ENCODE peak calls at places on chromosome 15, in seven cellular contexts. T, U, R, F, L, Y and B are unnamed samples.

GRCh38 chr15:70429323-70429722 is 331.6 kb upstream of the TLE3 start:
- DNase-seq in T (no peak), U (no peak), R (no peak), F (no peak), L (no peak), Y (no peak), B (no peak)

GRCh38 chr15:62391565-62392262 is 226.6 kb upstream of the C2CD4B start:
- DNase-seq in T (peak; percentile 60), U (peak; percentile 54), R (peak; percentile 63), F (no peak), L (peak; percentile 56), Y (peak; percentile 34), B (peak; percentile 64)

GRCh38 chr15:89457086-89457485 is 39.3 kb downstream of the RHCG start:
- DNase-seq in T (no peak), U (no peak), R (no peak), F (no peak), L (no peak), Y (peak; percentile 28), B (no peak)

GRCh38 chr15:101267320-101268104 is 9.8 kb downstream of the SELENOS start:
- DNase-seq in T (no peak), U (no peak), R (no peak), F (no peak), L (peak; percentile 39), Y (peak; percentile 91), B (no peak)

GRCh38 chr15:57861039-57861638 is 154.6 kb downstream of the POLR2M start:
- DNase-seq in T (no peak), U (peak; percentile 21), R (no peak), F (peak; percentile 7), L (peak; percentile 79), Y (peak; percentile 66), B (peak; percentile 17)

GRCh38 chr15:84734794-84735479 is 13.5 kb upstream of the ZNF592 start:
- DNase-seq in T (peak; percentile 83), U (peak; percentile 64), R (peak; percentile 25), F (peak; percentile 78), L (peak; percentile 82), Y (peak; percentile 63), B (peak; percentile 71)

GRCh38 chr15:100340721-100341661 is 784 bp downstream of the ADAMTS17 start:
- DNase-seq in T (no peak), U (no peak), R (no peak), F (no peak), L (no peak), Y (no peak), B (no peak)

GRCh38 chr15:69300129-69300588 is 1.4 kb downstream of the PAQR5 start:
- DNase-seq in T (no peak), U (no peak), R (no peak), F (no peak), L (no peak), Y (no peak), B (no peak)

GRCh38 chr15:92500023-92500630 is 106.4 kb downstream of the ST8SIA2 start:
- DNase-seq in T (no peak), U (no peak), R (no peak), F (no peak), L (no peak), Y (no peak), B (no peak)

GRCh38 chr15:93018574-93018973 is 70.4 kb downstream of the RGMA start:
- DNase-seq in T (no peak), U (no peak), R (no peak), F (no peak), L (no peak), Y (no peak), B (no peak)

GRCh38 chr15:28273468-28273867 is 48.5 kb downstream of the HERC2 start:
- DNase-seq in T (no peak), U (no peak), R (no peak), F (no peak), L (no peak), Y (peak; percentile 34), B (peak; percentile 8)

GRCh38 chr15:90594297-90594696 is 64.6 kb downstream of the CRTC3 start:
- DNase-seq in T (peak; percentile 91), U (no peak), R (peak; percentile 68), F (peak; percentile 93), L (peak; percentile 73), Y (no peak), B (no peak)

GRCh38 chr15:31387483-31388118 is 61.0 kb downstream of the KLF13 start:
- DNase-seq in T (no peak), U (no peak), R (peak; percentile 76), F (no peak), L (no peak), Y (peak; percentile 18), B (peak; percentile 9)

GRCh38 chr15:44194397-44195150 is 497 bp downstream of the FRMD5 start:
- DNase-seq in T (peak; percentile 63), U (peak; percentile 36), R (peak; percentile 18), F (peak; percentile 13), L (peak; percentile 73), Y (peak; percentile 85), B (no peak)

GRCh38 chr15:81030368-81030739 is 29.6 kb downstream of the TLNRD1 start:
- DNase-seq in T (no peak), U (no peak), R (no peak), F (no peak), L (no peak), Y (no peak), B (no peak)

GRCh38 chr15:48861813-48862431 is 16.0 kb upstream of the EID1 start:
- DNase-seq in T (no peak), U (peak; percentile 49), R (no peak), F (peak; percentile 27), L (peak; percentile 78), Y (peak; percentile 82), B (peak; percentile 59)

GRCh38 chr15:74604983-74605809 is 10.4 kb upstream of the CLK3 start:
- DNase-seq in T (no peak), U (no peak), R (no peak), F (no peak), L (no peak), Y (no peak), B (no peak)

GRCh38 chr15:43316007-43316968 is 14.1 kb downstream of the LCMT2 start:
- DNase-seq in T (no peak), U (no peak), R (no peak), F (no peak), L (no peak), Y (peak; percentile 41), B (no peak)

GRCh38 chr15:79290642-79291275 is 8.2 kb downstream of the ANKRD34C start:
- DNase-seq in T (no peak), U (no peak), R (no peak), F (no peak), L (no peak), Y (no peak), B (no peak)

GRCh38 chr15:92454525-92455105 is 60.9 kb downstream of the ST8SIA2 start:
- DNase-seq in T (no peak), U (no peak), R (no peak), F (no peak), L (no peak), Y (no peak), B (no peak)

GRCh38 chr15:88894348-88894818 is 961 bp downstream of the HAPLN3 start:
- DNase-seq in T (peak; percentile 81), U (peak; percentile 82), R (peak; percentile 58), F (peak; percentile 87), L (peak; percentile 83), Y (no peak), B (peak; percentile 81)

GRCh38 chr15:43250785-43251184 is 15.9 kb downstream of the TGM5 start:
- DNase-seq in T (no peak), U (no peak), R (no peak), F (no peak), L (peak; percentile 86), Y (no peak), B (no peak)

GRCh38 chr15:73397461-73397860 is 28.7 kb upstream of the HCN4 start:
- DNase-seq in T (no peak), U (no peak), R (no peak), F (no peak), L (no peak), Y (no peak), B (no peak)

GRCh38 chr15:49832421-49832980 is 211.7 kb downstream of the DTWD1 start:
- DNase-seq in T (peak; percentile 39), U (no peak), R (no peak), F (no peak), L (peak; percentile 47), Y (no peak), B (no peak)

GRCh38 chr15:58221591-58222241 is 83.5 kb downstream of the AQP9 start:
- DNase-seq in T (no peak), U (peak; percentile 51), R (no peak), F (no peak), L (peak; percentile 40), Y (peak; percentile 21), B (peak; percentile 56)

GRCh38 chr15:57090460-57090859 is 172.0 kb downstream of the TCF12 start:
- DNase-seq in T (no peak), U (no peak), R (no peak), F (no peak), L (no peak), Y (no peak), B (no peak)

GRCh38 chr15:46110755-46111154 is 475.9 kb downstream of the SQOR start:
- DNase-seq in T (no peak), U (no peak), R (no peak), F (no peak), L (no peak), Y (no peak), B (no peak)

GRCh38 chr15:35858707-35859106 is 312.7 kb upstream of the DPH6 start:
- DNase-seq in T (no peak), U (no peak), R (no peak), F (no peak), L (no peak), Y (peak; percentile 5), B (no peak)

DNA sequence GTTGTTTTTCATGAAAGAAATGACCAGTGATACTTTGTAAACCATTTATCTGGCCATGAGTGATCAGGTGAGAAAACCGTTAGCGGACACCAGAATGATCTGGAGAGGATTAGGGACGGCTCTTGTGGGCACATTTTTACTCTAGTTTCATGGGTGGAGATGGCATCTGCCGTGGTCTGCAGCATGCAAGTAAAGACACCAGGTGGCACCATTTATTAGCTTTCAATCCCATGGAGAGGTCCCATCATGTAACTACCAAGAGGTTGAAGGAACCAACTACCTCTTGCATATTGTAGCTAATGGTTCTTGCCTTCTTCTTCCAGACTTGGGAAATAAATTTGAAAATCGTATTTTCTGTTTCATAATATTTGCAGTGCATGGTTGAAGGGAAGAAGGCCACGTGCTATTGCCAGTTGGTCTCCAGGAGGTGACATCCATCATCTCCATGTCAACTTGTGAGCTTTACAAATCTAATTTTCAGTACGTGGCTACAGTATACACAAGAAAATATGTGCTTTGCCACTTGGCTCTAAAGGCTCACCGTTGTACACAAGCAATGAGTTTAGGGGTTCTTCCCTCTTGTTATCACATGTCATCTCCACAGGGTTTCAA is 1.5 kb upstream of the MAPKBP1 start:
- DNase-seq in T (no peak), U (peak; percentile 70), R (no peak), F (peak; percentile 55), L (peak; percentile 82), Y (peak; percentile 80), B (peak; percentile 68)
- TF ChIP-seq CTCF in T (peak; percentile 35), U (peak; percentile 68), R (peak; percentile 81), F (peak; percentile 78), L (peak; percentile 84), Y (peak; percentile 86), B (peak; percentile 57)

GRCh38 chr15:25683415-25683814 is 179.7 kb downstream of the ATP10A start:
- DNase-seq in T (no peak), U (no peak), R (no peak), F (no peak), L (no peak), Y (no peak), B (no peak)
- TF ChIP-seq CTCF in T (no peak), U (no peak), R (no peak), F (no peak), L (no peak), Y (no peak), B (no peak)

GRCh38 chr15:99059010-99059981 is 45.6 kb upstream of the SYNM start:
- DNase-seq in T (peak; percentile 66), U (peak; percentile 89), R (peak; percentile 78), F (peak; percentile 21), L (peak; percentile 64), Y (peak; percentile 87), B (peak; percentile 90)
- TF ChIP-seq CTCF in T (peak; percentile 77), U (peak; percentile 96), R (peak; percentile 82), F (peak; percentile 45), L (peak; percentile 36), Y (peak; percentile 96), B (peak; percentile 90)

GRCh38 chr15:61084502-61084901 is 144.6 kb downstream of the RORA start:
- DNase-seq in T (no peak), U (no peak), R (no peak), F (no peak), L (no peak), Y (no peak), B (no peak)
- TF ChIP-seq CTCF in T (no peak), U (no peak), R (no peak), F (no peak), L (no peak), Y (no peak), B (no peak)